ENCODE peak calls at places on chromosomes 2 and 18, in seven cellular contexts. M is MG63, Q is lower lobe of right lung, W is GM23248, L is aorta, K is fibroblast of lung, Y is Karpas-422. F is an unnamed sample.

GRCh38 chr2:9288233-9288632 is 81.6 kb downstream of the ASAP2 start:
- DNase-seq in Y (no peak), K (peak; percentile 95), Q (no peak), L (no peak), M (peak; percentile 84), W (peak; percentile 89), F (no peak)

GRCh38 chr2:138516030-138516704 is 14.6 kb downstream of the SPOPL start:
- DNase-seq in L (no peak), M (no peak), W (peak; percentile 45), K (no peak), Q (no peak), Y (no peak), F (no peak)

GRCh38 chr2:160701822-160702221 is 208.2 kb upstream of the RBMS1 start:
- DNase-seq in L (no peak), M (no peak), Q (no peak), K (no peak), W (no peak), Y (no peak), F (no peak)

GRCh38 chr18:40687401-40687800 is 1267.6 kb upstream of the PIK3C3 start:
- DNase-seq in Q (no peak), W (peak; percentile 41), M (no peak), L (no peak), Y (no peak), K (no peak), F (no peak)

GRCh38 chr2:128358941-128359731 is 40.5 kb upstream of the HS6ST1 start:
- DNase-seq in W (no peak), K (no peak), Q (no peak), M (no peak), Y (no peak), L (no peak), F (no peak)

GRCh38 chr2:29817846-29818680 is 103.3 kb downstream of the ALK start:
- DNase-seq in M (no peak), Y (no peak), K (no peak), Q (no peak), L (no peak), W (no peak), F (no peak)

GRCh38 chr18:48157956-48158355 is 227.5 kb upstream of the SMAD2 start:
- DNase-seq in M (no peak), Y (no peak), W (no peak), Q (no peak), K (no peak), L (no peak), F (no peak)

GRCh38 chr2:72011356-72011661 is 136.4 kb downstream of the CYP26B1 start:
- DNase-seq in W (no peak), L (no peak), M (no peak), K (no peak), Q (no peak), Y (no peak), F (no peak)

GRCh38 chr2:12606472-12607000 is 110.2 kb upstream of the TRIB2 start:
- DNase-seq in M (peak; percentile 87), W (peak; percentile 66), Y (no peak), K (peak; percentile 52), L (no peak), Q (no peak), F (no peak)

GRCh38 chr2:19844750-19845149 is 57.0 kb downstream of the TTC32 start:
- DNase-seq in L (no peak), Y (no peak), W (no peak), Q (no peak), K (no peak), M (no peak), F (no peak)

GRCh38 chr2:218387369-218388194 is 5.5 kb downstream of the SLC11A1 start:
- DNase-seq in W (peak; percentile 66), L (peak; percentile 67), M (no peak), Q (peak; percentile 85), Y (peak; percentile 54), K (peak; percentile 91), F (no peak)

GRCh38 chr2:10500601-10501361 is 52.7 kb upstream of the ODC1 start:
- DNase-seq in Y (no peak), L (peak; percentile 25), M (peak; percentile 45), K (no peak), Q (no peak), W (peak; percentile 68), F (no peak)

GRCh38 chr2:47232738-47233415 is 77.8 kb upstream of the STPG4 start:
- DNase-seq in K (peak; percentile 79), Y (no peak), Q (no peak), M (no peak), L (no peak), W (no peak), F (no peak)

GRCh38 chr18:79379931-79380815 is 15.6 kb upstream of the NFATC1 start:
- DNase-seq in Y (no peak), Q (no peak), K (no peak), M (no peak), L (no peak), W (no peak), F (no peak)

GRCh38 chr2:20093263-20094141 is 42.1 kb upstream of the LAPTM4A start:
- DNase-seq in W (peak; percentile 90), M (peak; percentile 79), Q (no peak), K (peak; percentile 89), L (peak; percentile 61), Y (peak; percentile 71), F (peak; percentile 20)

GRCh38 chr18:70558371-70558770 is 269.5 kb downstream of the SOCS6 start:
- DNase-seq in L (no peak), W (no peak), Y (no peak), M (no peak), K (no peak), Q (no peak), F (no peak)

GRCh38 chr2:138779451-138780440 is at the start of gene NXPH2:
- DNase-seq in K (peak; percentile 15), Q (no peak), W (peak; percentile 15), M (peak; percentile 49), Y (no peak), L (no peak), F (no peak)

GRCh38 chr2:51782874-51783765 is 751.2 kb upstream of the NRXN1 start:
- DNase-seq in Q (no peak), Y (no peak), M (peak; percentile 5), W (peak; percentile 39), L (no peak), K (peak; percentile 6), F (no peak)

DNA sequence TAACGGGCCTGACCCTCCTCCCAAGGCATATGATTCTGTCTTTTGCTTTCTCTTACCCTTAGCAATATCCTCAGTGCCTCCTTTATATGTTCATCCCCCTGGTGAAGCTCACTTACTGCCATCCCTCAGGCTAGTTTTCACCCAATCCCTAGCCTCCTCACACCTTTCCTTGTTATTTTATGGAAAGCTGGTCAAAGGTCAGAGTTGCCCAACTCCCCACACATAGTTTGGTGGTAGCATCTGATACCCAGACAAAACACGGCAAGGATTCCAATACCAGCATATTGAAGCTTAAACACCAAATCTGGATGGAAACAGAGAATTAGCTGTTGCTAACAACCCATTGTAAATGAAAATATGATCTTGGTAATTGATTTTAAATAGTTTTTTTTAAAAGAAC is 82.1 kb downstream of the BCL2 start:
- DNase-seq in K (no peak), Y (no peak), L (no peak), W (no peak), M (peak; percentile 31), Q (no peak), F (no peak)
- H3K4me3 ChIP-seq in K (peak overlapping the region; percentile 52), Y (no peak overlapping the region), L (no peak overlapping the region), W (peak overlapping the region; percentile 67), M (peak overlapping the region; percentile 19), Q (peak overlapping the region; percentile 25), F (no peak overlapping the region)

GRCh38 chr2:233463586-233463985 is 103.0 kb downstream of the USP40 start:
- DNase-seq in K (no peak), Y (no peak), W (no peak), Q (peak; percentile 31), L (no peak), M (no peak), F (no peak)
- H3K4me3 ChIP-seq in K (no peak overlapping the region), Y (no peak overlapping the region), W (no peak overlapping the region), Q (peak overlapping the region; percentile 24), L (no peak overlapping the region), M (no peak overlapping the region), F (no peak overlapping the region)

DNA sequence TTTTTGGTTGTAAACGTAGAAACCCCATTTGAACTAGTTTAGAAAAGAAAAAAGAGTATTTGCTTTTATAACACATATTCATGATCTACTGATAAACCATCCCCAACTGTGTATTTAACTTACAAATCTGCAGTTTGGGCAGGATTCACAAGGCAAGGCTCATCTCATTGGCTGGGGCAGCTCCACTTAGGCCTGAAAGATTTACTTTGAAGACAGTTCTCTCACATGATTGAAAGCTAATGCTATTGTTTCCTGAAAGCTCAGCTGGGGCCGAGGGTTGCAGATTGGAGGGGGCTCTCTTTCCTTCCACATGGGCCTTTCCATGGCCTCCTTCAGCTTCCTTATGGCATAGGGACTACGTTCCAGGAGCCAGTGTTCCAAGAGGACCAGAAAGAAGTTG is 47.4 kb downstream of the ARHGAP15 start:
- DNase-seq in Y (peak; percentile 49), W (no peak), Q (no peak), M (no peak), L (no peak), K (no peak), F (peak; percentile 15)
- H3K4me3 ChIP-seq in Y (peak overlapping the region; percentile 55), W (no peak overlapping the region), Q (peak overlapping the region; percentile 25), M (no peak overlapping the region), L (no peak overlapping the region), K (peak overlapping the region; percentile 64), F (peak overlapping the region; percentile 40)

GRCh38 chr2:194730266-194730665 is 926.8 kb upstream of the SLC39A10 start:
- DNase-seq in L (no peak), W (no peak), Q (no peak), Y (no peak), K (no peak), M (no peak), F (no peak)
- H3K4me3 ChIP-seq in L (no peak overlapping the region), W (no peak overlapping the region), Q (no peak overlapping the region), Y (no peak overlapping the region), K (no peak overlapping the region), M (no peak overlapping the region), F (no peak overlapping the region)

GRCh38 chr18:26545737-26546136 is 2.6 kb downstream of the KCTD1 start:
- DNase-seq in Y (no peak), Q (no peak), W (no peak), K (no peak), L (no peak), M (no peak), F (no peak)
- H3K4me3 ChIP-seq in Y (no peak overlapping the region), Q (no peak overlapping the region), W (peak overlapping the region; percentile 30), K (peak overlapping the region; percentile 47), L (no peak overlapping the region), M (peak overlapping the region; percentile 27), F (no peak overlapping the region)

DNA sequence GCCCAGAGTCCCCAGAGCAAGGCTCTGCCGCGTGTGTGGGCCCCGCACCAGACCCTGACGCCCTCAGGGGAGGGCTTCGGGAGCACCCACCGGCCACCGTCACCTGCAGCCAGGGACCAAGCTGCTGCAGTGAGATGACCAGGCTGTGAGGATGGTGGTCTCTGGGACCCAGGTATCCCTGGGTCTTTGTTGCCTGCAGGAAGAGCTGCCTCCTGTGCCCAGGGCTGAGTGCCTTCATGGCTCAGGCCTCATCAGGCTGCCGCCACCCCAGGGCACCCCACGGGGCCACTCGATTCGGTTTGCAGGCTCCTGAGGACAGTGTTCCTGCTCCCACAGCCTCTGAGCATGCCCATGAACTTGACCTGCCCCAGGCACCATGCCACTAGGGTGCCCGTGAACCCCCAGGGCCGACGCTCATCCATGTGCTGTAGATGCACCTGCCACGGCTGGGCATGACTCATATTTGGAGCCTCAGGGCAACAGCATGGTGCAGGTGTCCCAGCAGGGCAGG is 109.8 kb downstream of the FAM210A start:
- DNase-seq in M (no peak), L (no peak), K (no peak), W (no peak), Q (no peak), Y (peak; percentile 73), F (peak; percentile 18)
- H3K4me3 ChIP-seq in M (no peak overlapping the region), L (no peak overlapping the region), K (no peak overlapping the region), W (no peak overlapping the region), Q (no peak overlapping the region), Y (peak overlapping the region; percentile 79), F (peak overlapping the region; percentile 51)

GRCh38 chr2:113157897-113158753 is 15.6 kb upstream of the PSD4 start:
- DNase-seq in L (no peak), Y (no peak), M (peak; percentile 17), K (peak; percentile 40), W (peak; percentile 85), Q (no peak), F (no peak)
- H3K4me3 ChIP-seq in L (no peak overlapping the region), Y (no peak overlapping the region), M (no peak overlapping the region), K (peak overlapping the region; percentile 63), W (peak overlapping the region; percentile 69), Q (peak overlapping the region; percentile 65), F (peak overlapping the region; percentile 51)